ENCODE peak calls at places on chromosomes 3 and 15, in four cellular contexts. One of them, this sample, is unnamed. For H3K4me1 and H3K27me3, the result is how much of the 10 kb centered on the place peaks cover.

GRCh38 chr3:107241217-107241616 is 136.0 kb upstream of the CCDC54 start:
- DNase-seq in PC-9: peak
- DNase-seq in mammary epithelial cell: peak
- DNase-seq in small intestine: peak
- DNase-seq in this sample: peak

GRCh38 chr3:182979103-182979697 is 1.1 kb downstream of the DCUN1D1 start:
- DNase-seq in mammary epithelial cell: peak
- DNase-seq in PC-9: no peak
- DNase-seq in small intestine: peak
- DNase-seq in this sample: peak

GRCh38 chr3:69182588-69183299 is 60.3 kb upstream of the LMOD3 start:
- DNase-seq in small intestine: peak
- DNase-seq in mammary epithelial cell: peak
- DNase-seq in PC-9: no peak
- DNase-seq in this sample: no peak

GRCh38 chr3:48623851-48624547 is 2.4 kb upstream of the TMEM89 start:
- DNase-seq in small intestine: no peak
- DNase-seq in mammary epithelial cell: no peak
- DNase-seq in PC-9: no peak
- DNase-seq in this sample: peak

GRCh38 chr3:133152821-133153220 is 114.6 kb downstream of the TMEM108 start:
- DNase-seq in small intestine: no peak
- DNase-seq in mammary epithelial cell: no peak
- DNase-seq in PC-9: no peak
- DNase-seq in this sample: no peak

GRCh38 chr3:15324335-15324734 is 8.1 kb downstream of the SH3BP5 start:
- DNase-seq in mammary epithelial cell: no peak
- DNase-seq in small intestine: no peak
- DNase-seq in PC-9: no peak
- DNase-seq in this sample: no peak

GRCh38 chr15:33844186-33844585 is 124.1 kb upstream of the CHRM5 start:
- DNase-seq in mammary epithelial cell: no peak
- DNase-seq in small intestine: no peak
- DNase-seq in PC-9: no peak
- DNase-seq in this sample: no peak

GRCh38 chr15:95557226-95558046 is 773.1 kb upstream of the NR2F2 start:
- DNase-seq in mammary epithelial cell: peak
- DNase-seq in PC-9: peak
- DNase-seq in small intestine: no peak
- DNase-seq in this sample: no peak

GRCh38 chr3:108552267-108553159 is 36.7 kb downstream of the CIP2A start:
- DNase-seq in PC-9: no peak
- DNase-seq in small intestine: peak
- DNase-seq in mammary epithelial cell: peak
- DNase-seq in this sample: peak

GRCh38 chr15:51132384-51133139 is 37.9 kb upstream of the TNFAIP8L3 start:
- DNase-seq in mammary epithelial cell: peak
- DNase-seq in PC-9: peak
- DNase-seq in small intestine: no peak
- DNase-seq in this sample: no peak

GRCh38 chr3:134697830-134698699 is 47.2 kb upstream of the KY start:
- DNase-seq in small intestine: no peak
- DNase-seq in mammary epithelial cell: no peak
- DNase-seq in PC-9: no peak
- DNase-seq in this sample: no peak

GRCh38 chr3:48194446-48195071 is 6.3 kb upstream of the CDC25A start:
- DNase-seq in mammary epithelial cell: peak
- DNase-seq in small intestine: peak
- DNase-seq in PC-9: peak
- DNase-seq in this sample: peak

GRCh38 chr3:36227982-36228381 is 152.3 kb upstream of the STAC start:
- DNase-seq in PC-9: no peak
- DNase-seq in mammary epithelial cell: no peak
- DNase-seq in small intestine: no peak
- DNase-seq in this sample: no peak

GRCh38 chr15:58678683-58679082 is 70.8 kb downstream of the ADAM10 start:
- DNase-seq in small intestine: no peak
- DNase-seq in PC-9: no peak
- DNase-seq in mammary epithelial cell: peak
- DNase-seq in this sample: no peak

GRCh38 chr3:129106320-129106719 is 15.3 kb downstream of the RAB43 start:
- DNase-seq in mammary epithelial cell: no peak
- DNase-seq in PC-9: no peak
- DNase-seq in small intestine: no peak
- DNase-seq in this sample: peak

GRCh38 chr3:146625117-146625775 is 20.1 kb upstream of the PLSCR5 start:
- DNase-seq in small intestine: peak
- DNase-seq in mammary epithelial cell: no peak
- DNase-seq in PC-9: no peak
- DNase-seq in this sample: peak

GRCh38 chr3:172467170-172467824 is 19.0 kb upstream of the GHSR start:
- DNase-seq in mammary epithelial cell: peak
- DNase-seq in small intestine: no peak
- DNase-seq in PC-9: peak
- DNase-seq in this sample: no peak

GRCh38 chr15:41544650-41545015 is 576 bp upstream of the RPAP1 start:
- DNase-seq in mammary epithelial cell: no peak
- DNase-seq in small intestine: no peak
- DNase-seq in PC-9: no peak
- DNase-seq in this sample: no peak

GRCh38 chr3:81152156-81152555 is 609.3 kb downstream of the GBE1 start:
- DNase-seq in small intestine: no peak
- DNase-seq in mammary epithelial cell: no peak
- DNase-seq in PC-9: no peak
- DNase-seq in this sample: no peak

GRCh38 chr15:33132722-33133345 is 61.7 kb downstream of the FMN1 start:
- DNase-seq in mammary epithelial cell: peak
- DNase-seq in PC-9: peak
- DNase-seq in small intestine: peak
- DNase-seq in this sample: peak

GRCh38 chr3:190566043-190566933 is 52.4 kb downstream of the IL1RAP start:
- DNase-seq in small intestine: peak
- DNase-seq in PC-9: peak
- DNase-seq in mammary epithelial cell: peak
- DNase-seq in this sample: no peak

GRCh38 chr3:151003024-151003771 is 30.7 kb upstream of the CLRN1 start:
- DNase-seq in mammary epithelial cell: peak
- DNase-seq in PC-9: no peak
- DNase-seq in small intestine: peak
- DNase-seq in this sample: no peak

GRCh38 chr3:64225695-64226499 is 631 bp upstream of the PRICKLE2 start:
- DNase-seq in mammary epithelial cell: peak
- DNase-seq in small intestine: no peak
- DNase-seq in PC-9: no peak
- DNase-seq in this sample: peak

GRCh38 chr15:71572452-71573053 is 237.8 kb upstream of the NR2E3 start:
- DNase-seq in mammary epithelial cell: peak
- DNase-seq in small intestine: peak
- DNase-seq in PC-9: peak
- DNase-seq in this sample: no peak

GRCh38 chr3:148203263-148204010 is 494.3 kb upstream of the AGTR1 start:
- DNase-seq in mammary epithelial cell: no peak
- DNase-seq in small intestine: no peak
- DNase-seq in PC-9: no peak
- DNase-seq in this sample: no peak

GRCh38 chr3:176041812-176042211 is 1155.5 kb downstream of the TBL1XR1 start:
- DNase-seq in PC-9: no peak
- DNase-seq in small intestine: no peak
- DNase-seq in mammary epithelial cell: no peak
- DNase-seq in this sample: no peak

GRCh38 chr15:76994971-76995945 is at the start of gene PSTPIP1:
- DNase-seq in small intestine: peak
- DNase-seq in mammary epithelial cell: peak
- DNase-seq in PC-9: no peak
- DNase-seq in this sample: no peak

GRCh38 chr15:89761009-89761831 is 10.2 kb upstream of the MESP1 start:
- DNase-seq in mammary epithelial cell: peak
- DNase-seq in PC-9: peak
- DNase-seq in small intestine: no peak
- DNase-seq in this sample: peak

GRCh38 chr3:107220538-107220937 is 156.7 kb upstream of the CCDC54 start:
- DNase-seq in small intestine: no peak
- DNase-seq in mammary epithelial cell: no peak
- DNase-seq in PC-9: no peak
- DNase-seq in this sample: no peak

GRCh38 chr3:78165876-78166275 is 1126.0 kb downstream of the ROBO2 start:
- DNase-seq in small intestine: no peak
- DNase-seq in PC-9: no peak
- DNase-seq in mammary epithelial cell: no peak
- DNase-seq in this sample: no peak

DNA sequence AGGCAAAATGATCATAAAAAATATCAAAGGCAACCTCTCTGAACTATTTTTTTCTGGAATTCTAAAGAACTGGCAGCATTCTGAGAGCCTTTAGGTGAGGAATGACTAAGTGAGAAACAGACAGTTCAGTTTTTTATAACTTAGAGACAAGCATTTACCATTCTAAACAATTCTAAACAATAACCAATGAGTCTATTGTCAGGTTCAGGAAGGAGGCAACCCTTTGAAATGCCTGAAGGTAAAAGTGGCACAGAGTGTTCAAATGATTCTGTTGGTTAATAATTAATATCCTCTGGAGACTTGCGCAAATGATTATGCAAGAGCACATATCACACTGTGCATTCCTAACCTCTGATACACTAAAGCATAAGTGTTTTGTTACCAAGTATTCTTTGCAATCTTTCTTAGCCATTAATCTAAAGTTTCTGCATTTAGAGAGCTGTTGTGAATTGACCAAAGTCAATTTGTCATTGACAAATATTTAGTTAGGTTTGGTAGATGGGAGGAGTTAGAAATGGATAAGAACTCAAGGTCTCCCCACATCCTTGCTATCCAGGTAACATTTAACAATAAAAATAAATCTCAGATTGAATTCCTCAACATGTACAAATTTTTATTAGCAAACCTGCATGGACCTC is 9.2 kb upstream of the TGFBR2 start:
- DNase-seq in PC-9: peak
- DNase-seq in small intestine: peak
- DNase-seq in mammary epithelial cell: peak
- DNase-seq in this sample: no peak
- H3K4me1 ChIP-seq in PC-9: under half
- H3K4me1 ChIP-seq in small intestine: under half
- H3K4me1 ChIP-seq in mammary epithelial cell: under half
- H3K4me1 ChIP-seq in this sample: under half

GRCh38 chr3:53420831-53421230 is 73.5 kb upstream of the DCP1A start:
- DNase-seq in PC-9: no peak
- DNase-seq in small intestine: no peak
- DNase-seq in mammary epithelial cell: no peak
- DNase-seq in this sample: no peak

GRCh38 chr3:53426918-53427317 is 67.5 kb upstream of the CACNA1D start:
- DNase-seq in small intestine: no peak
- DNase-seq in mammary epithelial cell: no peak
- DNase-seq in PC-9: no peak
- DNase-seq in this sample: no peak

GRCh38 chr3:53422954-53423708 is 71.3 kb upstream of the CACNA1D start:
- DNase-seq in small intestine: peak
- DNase-seq in PC-9: no peak
- DNase-seq in mammary epithelial cell: no peak
- DNase-seq in this sample: no peak

DNA sequence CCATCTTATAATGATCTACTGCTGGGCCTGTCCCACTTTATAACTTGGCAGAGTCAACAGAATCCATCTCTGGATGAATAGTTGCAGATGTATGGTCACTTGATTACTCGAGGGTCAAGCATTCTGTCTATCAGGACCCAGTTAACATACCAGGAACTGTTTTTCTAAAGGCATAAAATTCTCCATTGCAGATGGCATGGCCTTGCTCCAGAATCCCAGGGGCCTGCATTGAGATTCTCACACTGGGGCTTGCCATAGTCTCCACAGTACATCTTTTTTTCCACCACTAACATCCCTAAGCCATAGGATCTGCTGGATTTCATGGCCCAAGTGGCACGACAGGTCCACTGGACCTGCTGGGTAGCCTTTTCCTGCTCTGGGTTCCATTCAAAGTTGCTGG is 68.5 kb upstream of the CACNA1D start:
- DNase-seq in mammary epithelial cell: no peak
- DNase-seq in PC-9: no peak
- DNase-seq in small intestine: no peak
- DNase-seq in this sample: no peak
- H3K27me3 ChIP-seq in mammary epithelial cell: under half
- H3K27me3 ChIP-seq in PC-9: half or more
- H3K27me3 ChIP-seq in small intestine: under half
- H3K27me3 ChIP-seq in this sample: under half

GRCh38 chr15:38558714-38559059 is 5.9 kb downstream of the RASGRP1 start:
- DNase-seq in small intestine: no peak
- DNase-seq in PC-9: no peak
- DNase-seq in mammary epithelial cell: no peak
- DNase-seq in this sample: no peak

GRCh38 chr15:38560456-38560926 is 4.1 kb downstream of the RASGRP1 start:
- DNase-seq in PC-9: no peak
- DNase-seq in mammary epithelial cell: no peak
- DNase-seq in small intestine: no peak
- DNase-seq in this sample: no peak

GRCh38 chr15:38557855-38558713 is 6.5 kb downstream of the RASGRP1 start:
- DNase-seq in mammary epithelial cell: no peak
- DNase-seq in small intestine: peak
- DNase-seq in PC-9: no peak
- DNase-seq in this sample: no peak

GRCh38 chr15:38559131-38559530 is 5.5 kb downstream of the RASGRP1 start:
- DNase-seq in PC-9: no peak
- DNase-seq in small intestine: no peak
- DNase-seq in mammary epithelial cell: no peak
- DNase-seq in this sample: no peak

GRCh38 chr15:38559908-38560307 is 4.7 kb downstream of the RASGRP1 start:
- DNase-seq in mammary epithelial cell: no peak
- DNase-seq in PC-9: no peak
- DNase-seq in small intestine: no peak
- DNase-seq in this sample: no peak
- H3K4me1 ChIP-seq in mammary epithelial cell: under half
- H3K4me1 ChIP-seq in PC-9: under half
- H3K4me1 ChIP-seq in small intestine: under half
- H3K4me1 ChIP-seq in this sample: under half

DNA sequence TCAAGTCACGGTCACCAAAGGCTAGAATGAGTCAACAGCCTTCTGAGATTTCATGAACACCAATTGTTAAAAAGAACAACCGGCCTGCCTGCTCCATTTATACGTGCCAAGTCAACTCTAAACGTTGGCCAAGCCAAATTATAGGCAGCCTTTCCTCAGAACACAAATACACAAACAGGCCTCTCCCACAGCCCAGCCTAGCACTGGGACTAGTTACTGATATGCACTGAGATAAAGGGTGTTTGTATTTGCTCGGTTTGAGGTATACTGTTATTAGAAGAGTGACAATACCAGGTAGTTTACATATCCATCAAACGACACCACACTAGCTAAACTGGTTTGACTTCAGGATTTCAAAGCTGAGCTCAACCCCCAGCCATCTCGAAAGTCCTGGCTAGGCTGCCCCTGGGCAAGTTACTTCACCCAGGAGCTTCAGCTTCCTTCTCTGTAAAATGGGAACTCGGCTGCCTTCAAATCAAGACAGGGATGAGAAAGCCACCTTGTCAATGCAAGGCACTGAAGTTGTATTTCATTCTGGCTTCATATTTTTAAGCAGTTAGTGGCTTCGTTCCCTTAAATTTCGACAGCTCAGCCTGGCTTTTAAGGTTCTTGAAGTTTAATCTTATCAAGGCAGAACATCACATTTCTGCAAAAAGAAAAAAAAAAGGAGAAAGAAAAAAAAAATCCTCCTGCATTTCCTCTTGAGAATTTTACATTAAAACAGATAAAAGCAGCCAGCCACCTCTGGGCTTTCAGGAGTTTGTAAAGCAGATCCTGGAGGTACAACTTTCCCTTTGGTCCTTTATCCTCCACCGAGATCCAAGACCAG is 4.0 kb downstream of the TLE3 start:
- DNase-seq in small intestine: peak
- DNase-seq in PC-9: peak
- DNase-seq in mammary epithelial cell: no peak
- DNase-seq in this sample: no peak
- H3K27me3 ChIP-seq in small intestine: under half
- H3K27me3 ChIP-seq in PC-9: under half
- H3K27me3 ChIP-seq in mammary epithelial cell: under half
- H3K27me3 ChIP-seq in this sample: under half